ENCODE peak calls at places on chromosome 15, in nine cellular contexts. One of them, this sample, is unnamed.

GRCh38 chr15:69608661-69609060 is 156.0 kb downstream of the RPLP1 start:
- DNase-seq in effector CD4-positive, alpha-beta T cell: no peak
- DNase-seq in amniotic stem cell: no peak
- DNase-seq in T47D: no peak
- DNase-seq in T follicular helper cell: no peak
- DNase-seq in fibroblast of pulmonary artery: no peak
- DNase-seq in CD4-positive, alpha-beta memory T cell: no peak
- DNase-seq in GM23248: no peak
- DNase-seq in psoas muscle: no peak
- DNase-seq in this sample: no peak

GRCh38 chr15:24684313-24684712 is 8.7 kb downstream of the NPAP1 start:
- DNase-seq in effector CD4-positive, alpha-beta T cell: no peak
- DNase-seq in amniotic stem cell: no peak
- DNase-seq in T47D: no peak
- DNase-seq in T follicular helper cell: no peak
- DNase-seq in fibroblast of pulmonary artery: no peak
- DNase-seq in CD4-positive, alpha-beta memory T cell: no peak
- DNase-seq in GM23248: no peak
- DNase-seq in psoas muscle: no peak
- DNase-seq in this sample: no peak

GRCh38 chr15:100098705-100099104 is 243.1 kb downstream of the ADAMTS17 start:
- DNase-seq in effector CD4-positive, alpha-beta T cell: no peak
- DNase-seq in amniotic stem cell: no peak
- DNase-seq in T47D: no peak
- DNase-seq in T follicular helper cell: no peak
- DNase-seq in fibroblast of pulmonary artery: no peak
- DNase-seq in CD4-positive, alpha-beta memory T cell: no peak
- DNase-seq in GM23248: no peak
- DNase-seq in psoas muscle: no peak
- DNase-seq in this sample: no peak

GRCh38 chr15:31301687-31301990 is 25.0 kb upstream of the KLF13 start:
- DNase-seq in effector CD4-positive, alpha-beta T cell: no peak
- DNase-seq in amniotic stem cell: no peak
- DNase-seq in T47D: no peak
- DNase-seq in T follicular helper cell: no peak
- DNase-seq in fibroblast of pulmonary artery: no peak
- DNase-seq in CD4-positive, alpha-beta memory T cell: no peak
- DNase-seq in GM23248: no peak
- DNase-seq in psoas muscle: no peak
- DNase-seq in this sample: no peak

GRCh38 chr15:76988874-76989780 is 5.8 kb upstream of the PSTPIP1 start:
- DNase-seq in effector CD4-positive, alpha-beta T cell: no peak
- DNase-seq in amniotic stem cell: no peak
- DNase-seq in T47D: no peak
- DNase-seq in T follicular helper cell: no peak
- DNase-seq in fibroblast of pulmonary artery: no peak
- DNase-seq in CD4-positive, alpha-beta memory T cell: no peak
- DNase-seq in GM23248: no peak
- DNase-seq in psoas muscle: no peak
- DNase-seq in this sample: no peak

GRCh38 chr15:63498815-63499549 is 5.4 kb upstream of the USP3 start:
- DNase-seq in effector CD4-positive, alpha-beta T cell: no peak
- DNase-seq in amniotic stem cell: no peak
- DNase-seq in T47D: no peak
- DNase-seq in T follicular helper cell: no peak
- DNase-seq in fibroblast of pulmonary artery: no peak
- DNase-seq in CD4-positive, alpha-beta memory T cell: peak
- DNase-seq in GM23248: peak
- DNase-seq in psoas muscle: no peak
- DNase-seq in this sample: no peak

GRCh38 chr15:45100884-45101622 is 12.9 kb downstream of the DUOX2 start:
- DNase-seq in effector CD4-positive, alpha-beta T cell: no peak
- DNase-seq in amniotic stem cell: no peak
- DNase-seq in T47D: no peak
- DNase-seq in T follicular helper cell: no peak
- DNase-seq in fibroblast of pulmonary artery: no peak
- DNase-seq in CD4-positive, alpha-beta memory T cell: no peak
- DNase-seq in GM23248: peak
- DNase-seq in psoas muscle: no peak
- DNase-seq in this sample: no peak

GRCh38 chr15:71447328-71448250 is 332.3 kb downstream of the THSD4 start:
- DNase-seq in effector CD4-positive, alpha-beta T cell: no peak
- DNase-seq in amniotic stem cell: no peak
- DNase-seq in T47D: no peak
- DNase-seq in T follicular helper cell: no peak
- DNase-seq in fibroblast of pulmonary artery: peak
- DNase-seq in CD4-positive, alpha-beta memory T cell: no peak
- DNase-seq in GM23248: peak
- DNase-seq in psoas muscle: no peak
- DNase-seq in this sample: no peak

GRCh38 chr15:26048669-26049068 is 185.5 kb upstream of the ATP10A start:
- DNase-seq in effector CD4-positive, alpha-beta T cell: no peak
- DNase-seq in amniotic stem cell: no peak
- DNase-seq in T47D: no peak
- DNase-seq in T follicular helper cell: no peak
- DNase-seq in fibroblast of pulmonary artery: no peak
- DNase-seq in CD4-positive, alpha-beta memory T cell: no peak
- DNase-seq in GM23248: no peak
- DNase-seq in psoas muscle: no peak
- DNase-seq in this sample: no peak

GRCh38 chr15:63968122-63968524 is 78.2 kb downstream of the DAPK2 start:
- DNase-seq in effector CD4-positive, alpha-beta T cell: no peak
- DNase-seq in amniotic stem cell: no peak
- DNase-seq in T47D: no peak
- DNase-seq in T follicular helper cell: no peak
- DNase-seq in fibroblast of pulmonary artery: no peak
- DNase-seq in CD4-positive, alpha-beta memory T cell: no peak
- DNase-seq in GM23248: no peak
- DNase-seq in psoas muscle: peak
- DNase-seq in this sample: no peak

GRCh38 chr15:98826658-98827057 is 178.3 kb downstream of the IGF1R start:
- DNase-seq in effector CD4-positive, alpha-beta T cell: no peak
- DNase-seq in amniotic stem cell: no peak
- DNase-seq in T47D: no peak
- DNase-seq in T follicular helper cell: no peak
- DNase-seq in fibroblast of pulmonary artery: no peak
- DNase-seq in CD4-positive, alpha-beta memory T cell: no peak
- DNase-seq in GM23248: no peak
- DNase-seq in psoas muscle: no peak
- DNase-seq in this sample: no peak

GRCh38 chr15:49793943-49794342 is 173.1 kb downstream of the DTWD1 start:
- DNase-seq in effector CD4-positive, alpha-beta T cell: no peak
- DNase-seq in amniotic stem cell: no peak
- DNase-seq in T47D: no peak
- DNase-seq in T follicular helper cell: no peak
- DNase-seq in fibroblast of pulmonary artery: no peak
- DNase-seq in CD4-positive, alpha-beta memory T cell: no peak
- DNase-seq in GM23248: no peak
- DNase-seq in psoas muscle: no peak
- DNase-seq in this sample: no peak

GRCh38 chr15:96043586-96044171 is 286.8 kb upstream of the NR2F2 start:
- DNase-seq in effector CD4-positive, alpha-beta T cell: no peak
- DNase-seq in amniotic stem cell: no peak
- DNase-seq in T47D: no peak
- DNase-seq in T follicular helper cell: no peak
- DNase-seq in fibroblast of pulmonary artery: no peak
- DNase-seq in CD4-positive, alpha-beta memory T cell: no peak
- DNase-seq in GM23248: no peak
- DNase-seq in psoas muscle: no peak
- DNase-seq in this sample: no peak

GRCh38 chr15:74127255-74127953 is 3.0 kb upstream of the ISLR2 start:
- DNase-seq in effector CD4-positive, alpha-beta T cell: peak
- DNase-seq in amniotic stem cell: peak
- DNase-seq in T47D: peak
- DNase-seq in T follicular helper cell: peak
- DNase-seq in fibroblast of pulmonary artery: peak
- DNase-seq in CD4-positive, alpha-beta memory T cell: peak
- DNase-seq in GM23248: peak
- DNase-seq in psoas muscle: peak
- DNase-seq in this sample: peak

GRCh38 chr15:84833447-84833846 is 16.3 kb downstream of the ALPK3 start:
- DNase-seq in effector CD4-positive, alpha-beta T cell: no peak
- DNase-seq in amniotic stem cell: no peak
- DNase-seq in T47D: no peak
- DNase-seq in T follicular helper cell: no peak
- DNase-seq in fibroblast of pulmonary artery: peak
- DNase-seq in CD4-positive, alpha-beta memory T cell: no peak
- DNase-seq in GM23248: peak
- DNase-seq in psoas muscle: no peak
- DNase-seq in this sample: no peak